ENCODE peak calls at places on chromosomes 16 and 17, in ten cellular contexts. T, D, S, C, U, A, E, B, I and V are unnamed samples.

GRCh38 chr16:56451753-56452689 is 667 bp downstream of the OGFOD1 start:
- DNase-seq in T (no peak), D (peak), S (peak), C (no peak), U (peak), A (peak), E (peak), B (peak), I (no peak), V (no peak)

GRCh38 chr16:81673432-81673831 is 105.7 kb upstream of the PLCG2 start:
- DNase-seq in T (no peak), D (no peak), S (no peak), C (no peak), U (no peak), A (no peak), E (no peak), B (no peak), I (no peak), V (no peak)

GRCh38 chr16:2815299-2815771 is 1.7 kb upstream of the PRSS21 start:
- DNase-seq in T (no peak), D (no peak), S (no peak), C (peak), U (no peak), A (no peak), E (no peak), B (no peak), I (no peak), V (no peak)

GRCh38 chr16:46573008-46573833 is 48.0 kb downstream of the SHCBP1 start:
- DNase-seq in T (no peak), D (no peak), S (peak), C (no peak), U (no peak), A (no peak), E (peak), B (no peak), I (no peak), V (no peak)

GRCh38 chr17:45123930-45124796 is 8.2 kb downstream of the PLCD3 start:
- DNase-seq in T (no peak), D (no peak), S (peak), C (no peak), U (no peak), A (peak), E (peak), B (peak), I (no peak), V (no peak)

GRCh38 chr17:58783380-58783779 is 27.7 kb downstream of the PPM1E start:
- DNase-seq in T (no peak), D (no peak), S (no peak), C (no peak), U (no peak), A (no peak), E (no peak), B (no peak), I (no peak), V (no peak)

GRCh38 chr16:85029413-85029794 is 1.8 kb downstream of the KIAA0513 start:
- DNase-seq in T (no peak), D (no peak), S (peak), C (no peak), U (no peak), A (no peak), E (no peak), B (no peak), I (no peak), V (no peak)

GRCh38 chr17:39739020-39739884 is 1.5 kb downstream of the GRB7 start:
- DNase-seq in T (no peak), D (peak), S (peak), C (peak), U (no peak), A (peak), E (peak), B (no peak), I (no peak), V (peak)

GRCh38 chr16:11094075-11094593 is 149.8 kb downstream of the CLEC16A start:
- DNase-seq in T (no peak), D (no peak), S (peak), C (peak), U (no peak), A (no peak), E (no peak), B (no peak), I (no peak), V (no peak)

GRCh38 chr16:57165923-57166322 is 19.9 kb downstream of the PSME3IP1 start:
- DNase-seq in T (no peak), D (no peak), S (no peak), C (no peak), U (no peak), A (no peak), E (no peak), B (no peak), I (no peak), V (no peak)

GRCh38 chr16:49921791-49922456 is 66.0 kb upstream of the ZNF423 start:
- DNase-seq in T (no peak), D (peak), S (peak), C (no peak), U (peak), A (peak), E (peak), B (no peak), I (peak), V (peak)

GRCh38 chr16:85042126-85042525 is 14.5 kb downstream of the KIAA0513 start:
- DNase-seq in T (no peak), D (no peak), S (no peak), C (no peak), U (no peak), A (no peak), E (no peak), B (no peak), I (no peak), V (no peak)

GRCh38 chr17:58280480-58281217 is at the start of gene MPO:
- DNase-seq in T (no peak), D (no peak), S (no peak), C (no peak), U (no peak), A (no peak), E (no peak), B (no peak), I (no peak), V (no peak)

GRCh38 chr16:83992624-83993023 is 24.6 kb downstream of the NECAB2 start:
- DNase-seq in T (no peak), D (no peak), S (peak), C (no peak), U (no peak), A (no peak), E (no peak), B (no peak), I (peak), V (no peak)

GRCh38 chr17:83055911-83056582 is 23.4 kb upstream of the METRNL start:
- DNase-seq in T (peak), D (no peak), S (peak), C (peak), U (no peak), A (no peak), E (no peak), B (no peak), I (peak), V (no peak)

GRCh38 chr17:5785343-5785742 is 201.0 kb upstream of the NLRP1 start:
- DNase-seq in T (no peak), D (peak), S (peak), C (no peak), U (no peak), A (no peak), E (no peak), B (no peak), I (no peak), V (no peak)

GRCh38 chr17:34840758-34841157 is 120.5 kb downstream of the CCT6B start:
- DNase-seq in T (no peak), D (no peak), S (no peak), C (no peak), U (no peak), A (peak), E (no peak), B (no peak), I (no peak), V (no peak)

GRCh38 chr17:78883533-78884131 is 19.4 kb downstream of the CEP295NL start:
- DNase-seq in T (peak), D (peak), S (peak), C (peak), U (peak), A (peak), E (peak), B (peak), I (peak), V (peak)

GRCh38 chr16:84471316-84471715 is 33.1 kb downstream of the MEAK7 start:
- DNase-seq in T (no peak), D (no peak), S (no peak), C (peak), U (no peak), A (no peak), E (peak), B (no peak), I (no peak), V (no peak)

GRCh38 chr16:56481468-56482112 is 30.2 kb downstream of the OGFOD1 start:
- DNase-seq in T (no peak), D (peak), S (no peak), C (no peak), U (no peak), A (no peak), E (no peak), B (no peak), I (no peak), V (no peak)

GRCh38 chr17:61570118-61570517 is 20.9 kb downstream of the NACA2 start:
- DNase-seq in T (no peak), D (no peak), S (no peak), C (no peak), U (no peak), A (no peak), E (no peak), B (no peak), I (no peak), V (no peak)

GRCh38 chr17:48153711-48154642 is 46.4 kb downstream of the SNX11 start:
- DNase-seq in T (no peak), D (peak), S (no peak), C (no peak), U (peak), A (peak), E (peak), B (no peak), I (no peak), V (peak)

GRCh38 chr17:28384281-28385036 is 13.0 kb downstream of the SARM1 start:
- DNase-seq in T (no peak), D (peak), S (no peak), C (peak), U (no peak), A (peak), E (peak), B (no peak), I (peak), V (no peak)

GRCh38 chr16:85306071-85306792 is 194.0 kb upstream of the CIBAR2 start:
- DNase-seq in T (no peak), D (peak), S (peak), C (peak), U (no peak), A (peak), E (peak), B (peak), I (peak), V (no peak)

GRCh38 chr16:72991645-72992044 is 56.3 kb downstream of the ZFHX3 start:
- DNase-seq in T (no peak), D (no peak), S (no peak), C (no peak), U (no peak), A (no peak), E (no peak), B (no peak), I (no peak), V (no peak)

GRCh38 chr16:89264800-89265550 is 47.5 kb downstream of the ZNF778 start:
- DNase-seq in T (no peak), D (no peak), S (no peak), C (no peak), U (no peak), A (no peak), E (no peak), B (no peak), I (no peak), V (no peak)

GRCh38 chr17:42096360-42097111 is 1.7 kb downstream of the ZNF385C start:
- DNase-seq in T (no peak), D (no peak), S (no peak), C (no peak), U (no peak), A (no peak), E (no peak), B (no peak), I (no peak), V (no peak)

DNA sequence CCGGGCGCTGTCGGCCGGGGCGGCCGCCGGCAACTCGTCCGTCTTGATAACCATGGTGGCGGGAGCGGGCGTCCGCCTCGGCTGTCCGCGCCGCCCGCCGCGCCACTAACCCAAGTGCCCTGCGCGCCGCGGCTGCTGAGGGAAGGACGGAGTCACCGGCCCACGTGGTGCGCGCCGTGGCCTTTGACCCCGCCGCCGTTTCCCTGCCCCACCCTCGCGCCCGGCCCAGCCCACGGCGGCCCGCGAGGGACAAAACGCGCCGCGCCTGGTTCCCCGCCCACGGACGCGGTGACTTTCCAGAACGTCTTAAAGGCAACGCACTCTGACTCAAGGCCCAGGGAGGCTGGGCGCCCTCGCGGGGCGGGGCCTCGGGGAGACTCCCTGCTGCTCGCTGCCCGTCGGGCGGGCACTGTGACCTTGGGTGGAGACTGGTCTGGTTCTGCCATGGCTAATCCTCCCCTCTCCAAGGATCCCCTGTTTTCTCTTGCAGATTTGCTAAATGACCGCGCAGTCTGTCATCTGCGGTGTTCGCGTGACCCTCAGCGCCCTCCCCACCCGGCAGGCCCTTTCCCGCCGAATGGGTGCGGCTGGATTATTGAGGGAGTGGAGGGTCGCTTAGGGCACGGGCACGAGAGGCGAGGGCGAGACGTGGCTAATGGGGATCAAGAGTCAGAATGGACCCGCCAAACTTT is at the start of gene CLUH:
- DNase-seq in T (peak), D (peak), S (peak), C (peak), U (peak), A (peak), E (peak), B (peak), I (peak), V (peak)
- TF ChIP-seq CTCF in T (no peak), D (no peak), S (no peak), C (no peak), U (no peak), A (no peak), E (no peak), B (no peak), I (no peak), V (no peak)

GRCh38 chr17:50603340-50603739 is 31.3 kb upstream of the ABCC3 start:
- DNase-seq in T (no peak), D (no peak), S (no peak), C (no peak), U (no peak), A (peak), E (peak), B (no peak), I (no peak), V (no peak)
- TF ChIP-seq CTCF in T (peak), D (peak), S (peak), C (no peak), U (peak), A (no peak), E (peak), B (no peak), I (no peak), V (peak)

DNA sequence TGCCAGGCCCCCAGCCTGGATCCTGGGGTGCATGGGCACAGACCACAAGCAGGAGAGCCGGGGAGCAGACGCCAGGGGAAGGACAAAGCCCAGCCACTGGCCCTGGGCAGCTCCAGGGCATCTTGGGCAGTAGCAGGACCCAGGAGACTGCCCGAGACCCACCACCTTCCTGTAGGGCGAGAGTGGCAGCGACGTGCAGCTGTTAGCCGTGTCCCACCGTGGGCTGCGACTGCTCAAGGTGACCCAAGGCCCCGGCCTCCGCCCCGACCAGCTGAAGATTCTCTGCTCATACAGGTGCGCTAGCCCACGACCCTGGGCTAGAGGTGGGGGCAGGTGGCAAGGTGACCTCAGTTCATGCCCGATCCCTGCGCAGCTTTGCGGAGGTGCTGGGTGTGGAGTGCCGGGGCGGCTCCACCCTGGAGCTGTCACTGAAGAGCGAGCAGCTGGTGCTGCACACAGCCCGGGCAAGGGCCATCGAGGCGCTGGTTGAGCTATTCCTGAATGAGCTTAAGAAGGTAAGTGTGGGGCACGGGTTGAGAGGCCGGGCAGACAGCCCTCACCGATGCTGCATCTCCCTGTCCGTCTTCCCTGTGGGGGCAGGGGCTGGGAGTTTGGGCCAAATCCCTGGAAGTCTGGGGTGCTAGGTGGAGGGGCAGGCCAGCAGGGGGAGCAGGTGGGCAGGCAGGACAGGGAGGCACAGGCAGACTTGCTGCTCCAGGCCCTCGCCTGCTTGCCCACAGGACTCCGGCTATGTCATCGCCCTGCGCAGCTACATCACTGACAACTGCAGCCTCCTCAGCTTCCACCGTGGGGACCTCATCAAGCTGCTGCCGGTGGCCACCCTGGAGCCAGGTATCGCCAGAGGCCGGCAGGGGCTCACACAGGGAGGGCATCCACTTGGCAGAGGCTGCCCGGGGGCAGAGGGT is 13.5 kb upstream of the SMIM5 start:
- DNase-seq in T (no peak), D (peak), S (peak), C (no peak), U (peak), A (peak), E (peak), B (no peak), I (peak), V (no peak)
- TF ChIP-seq CTCF in T (peak), D (peak), S (peak), C (peak), U (peak), A (peak), E (peak), B (no peak), I (peak), V (peak)

DNA sequence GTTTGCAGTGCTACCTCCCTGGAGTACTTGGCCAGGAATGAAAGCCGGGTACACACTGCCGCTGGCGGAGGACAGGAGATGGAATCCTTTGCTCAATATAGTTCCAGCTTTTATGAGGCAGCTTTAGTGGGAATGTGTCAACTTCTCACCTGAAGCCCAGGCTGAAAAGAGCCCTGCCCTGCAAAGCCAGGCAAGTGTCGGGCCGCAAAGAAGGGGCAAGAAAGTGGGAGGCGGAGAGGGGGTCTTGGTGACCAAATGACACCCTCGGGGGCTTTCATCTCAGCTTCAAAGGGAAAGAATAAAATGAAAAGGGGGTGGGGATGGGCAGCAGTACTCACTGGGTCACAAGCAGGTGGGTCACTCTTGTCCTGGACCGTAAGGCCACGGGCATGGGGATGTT is 62.9 kb downstream of the C16orf95 start:
- DNase-seq in T (no peak), D (no peak), S (no peak), C (peak), U (no peak), A (no peak), E (no peak), B (no peak), I (no peak), V (no peak)
- TF ChIP-seq CTCF in T (no peak), D (no peak), S (no peak), C (no peak), U (no peak), A (no peak), E (no peak), B (no peak), I (no peak), V (no peak)